ENCODE peak calls at places on chromosome 17, in ten cellular contexts. V is GM12891; C is uterus; R is progenitor cell of endocrine pancreas; S is stimulated activated CD8-positive, alpha-beta memory T cell treated with anti-CD3 and anti-CD28 coated beads, Interleukin-4, amount 100 ng/mL, for 4 hours; U is LoVo; T is HCT116; M is GM20000; Z is GM23248; W is T-helper 9 cell. E is an unnamed sample.

GRCh38 chr17:56185905-56186783 is 32.9 kb downstream of the ANKFN1 start:
- DNase-seq in V (no peak), Z (peak; percentile 90), C (no peak), S (no peak), M (no peak), R (no peak), T (no peak), U (no peak), W (no peak), E (no peak)

GRCh38 chr17:142102-142661 is 4.8 kb downstream of the SCGB1C2 start:
- DNase-seq in M (no peak), S (no peak), Z (peak; percentile 59), U (no peak), V (no peak), C (no peak), R (peak; percentile 7), T (peak; percentile 21), W (no peak), E (no peak)

GRCh38 chr17:5110816-5111215 is 862 bp downstream of the ZNF232 start:
- DNase-seq in W (no peak), V (no peak), S (no peak), Z (no peak), U (no peak), C (no peak), T (no peak), R (no peak), M (peak; percentile 36), E (no peak)

GRCh38 chr17:49872776-49873377 is 25.0 kb upstream of the TAC4 start:
- DNase-seq in W (no peak), U (no peak), V (no peak), C (no peak), Z (no peak), S (no peak), T (no peak), R (no peak), M (no peak), E (no peak)

GRCh38 chr17:27651411-27652345 is 20.7 kb downstream of the LGALS9 start:
- DNase-seq in Z (peak; percentile 48), C (peak; percentile 71), S (peak; percentile 34), V (no peak), U (peak; percentile 6), R (peak; percentile 53), T (no peak), W (peak; percentile 61), M (peak; percentile 21), E (no peak)

GRCh38 chr17:8488491-8488890 is 52.8 kb downstream of the NDEL1 start:
- DNase-seq in M (no peak), U (no peak), Z (no peak), T (no peak), W (no peak), R (no peak), S (no peak), C (no peak), V (no peak), E (no peak)

GRCh38 chr17:54968954-54969400 is 412 bp downstream of the STXBP4 start:
- DNase-seq in R (peak; percentile 17), C (no peak), Z (peak; percentile 66), W (peak; percentile 7), V (peak; percentile 11), S (peak; percentile 6), M (peak; percentile 20), U (no peak), T (no peak), E (no peak)

GRCh38 chr17:17345294-17345597 is 42.1 kb downstream of the NT5M start:
- DNase-seq in C (no peak), W (no peak), M (no peak), T (no peak), Z (no peak), S (no peak), U (no peak), V (no peak), R (no peak), E (no peak)

GRCh38 chr17:63113167-63113566 is 147.1 kb downstream of the TANC2 start:
- DNase-seq in Z (no peak), C (no peak), R (no peak), M (peak; percentile 14), V (no peak), U (peak; percentile 9), T (no peak), S (no peak), W (no peak), E (no peak)

GRCh38 chr17:54947396-54947795 is 21.1 kb downstream of the COX11 start:
- DNase-seq in T (no peak), R (no peak), Z (no peak), V (no peak), W (no peak), C (no peak), M (no peak), U (no peak), S (no peak), E (no peak)

GRCh38 chr17:5785867-5786509 is 201.7 kb upstream of the NLRP1 start:
- DNase-seq in U (no peak), Z (peak; percentile 72), W (no peak), C (no peak), T (no peak), S (no peak), R (no peak), M (peak; percentile 55), V (no peak), E (no peak)

GRCh38 chr17:41004397-41004796 is 4.5 kb downstream of the KRTAP3-1 start:
- DNase-seq in V (no peak), T (no peak), M (no peak), W (no peak), U (no peak), Z (no peak), R (no peak), S (no peak), C (no peak), E (no peak)

GRCh38 chr17:16197276-16197675 is 18.1 kb downstream of the NCOR1 start:
- DNase-seq in C (no peak), W (no peak), V (no peak), M (no peak), Z (no peak), R (no peak), S (no peak), U (no peak), T (no peak), E (no peak)

GRCh38 chr17:33012522-33013033 is 20.9 kb downstream of the SPACA3 start:
- DNase-seq in U (no peak), C (no peak), V (no peak), R (no peak), S (no peak), Z (peak; percentile 97), W (no peak), T (no peak), M (no peak), E (no peak)

GRCh38 chr17:80866050-80866793 is 125.4 kb upstream of the CHMP6 start:
- DNase-seq in V (no peak), R (no peak), M (peak; percentile 78), T (peak; percentile 37), W (peak; percentile 57), S (peak; percentile 54), C (peak; percentile 81), Z (peak; percentile 84), U (no peak), E (no peak)

GRCh38 chr17:59627269-59627668 is 7.6 kb downstream of the CLTC start:
- DNase-seq in V (no peak), C (no peak), U (no peak), M (no peak), Z (peak; percentile 52), T (no peak), W (no peak), S (no peak), R (no peak), E (no peak)

GRCh38 chr17:68127914-68128313 is 92.4 kb downstream of the KPNA2 start:
- DNase-seq in C (no peak), U (no peak), Z (no peak), M (no peak), S (no peak), V (no peak), T (no peak), R (no peak), W (no peak), E (no peak)

E was measured in 8988T.